ENCODE peak calls at places on chromosomes 7 and 10, in ten cellular contexts. One of them, this sample, is unnamed.

GRCh38 chr10:123995082-123995460 is 98.3 kb downstream of the CHST15 start:
- DNase-seq in K562: no peak
- DNase-seq in lower lobe of right lung: peak
- DNase-seq in left ventricle myocardium inferior: no peak
- DNase-seq in transverse colon: no peak
- DNase-seq in PC-9: no peak
- DNase-seq in HCT116: peak
- DNase-seq in right atrium auricular region: peak
- DNase-seq in dorsolateral prefrontal cortex: no peak
- DNase-seq in ovary: peak
- DNase-seq in this sample: no peak

GRCh38 chr7:76080211-76080610 is 32.3 kb downstream of the MDH2 start:
- DNase-seq in K562: no peak
- DNase-seq in lower lobe of right lung: no peak
- DNase-seq in left ventricle myocardium inferior: no peak
- DNase-seq in transverse colon: no peak
- DNase-seq in PC-9: no peak
- DNase-seq in HCT116: no peak
- DNase-seq in right atrium auricular region: no peak
- DNase-seq in dorsolateral prefrontal cortex: peak
- DNase-seq in ovary: no peak
- DNase-seq in this sample: no peak

GRCh38 chr7:22561895-22562593 is 62.1 kb upstream of the STEAP1B start:
- DNase-seq in K562: no peak
- DNase-seq in lower lobe of right lung: no peak
- DNase-seq in left ventricle myocardium inferior: no peak
- DNase-seq in transverse colon: no peak
- DNase-seq in PC-9: peak
- DNase-seq in HCT116: no peak
- DNase-seq in right atrium auricular region: peak
- DNase-seq in dorsolateral prefrontal cortex: no peak
- DNase-seq in ovary: no peak
- DNase-seq in this sample: no peak

GRCh38 chr10:79431891-79432831 is 13.3 kb downstream of the ZCCHC24 start:
- DNase-seq in K562: no peak
- DNase-seq in lower lobe of right lung: no peak
- DNase-seq in left ventricle myocardium inferior: no peak
- DNase-seq in transverse colon: no peak
- DNase-seq in PC-9: no peak
- DNase-seq in HCT116: no peak
- DNase-seq in right atrium auricular region: no peak
- DNase-seq in dorsolateral prefrontal cortex: no peak
- DNase-seq in ovary: peak
- DNase-seq in this sample: no peak

GRCh38 chr10:53003094-53003493 is 230.5 kb upstream of the MBL2 start:
- DNase-seq in K562: no peak
- DNase-seq in lower lobe of right lung: no peak
- DNase-seq in left ventricle myocardium inferior: no peak
- DNase-seq in transverse colon: no peak
- DNase-seq in PC-9: no peak
- DNase-seq in HCT116: no peak
- DNase-seq in right atrium auricular region: no peak
- DNase-seq in dorsolateral prefrontal cortex: no peak
- DNase-seq in ovary: no peak
- DNase-seq in this sample: peak

GRCh38 chr7:108135446-108136190 is 5.5 kb upstream of the LAMB4 start:
- DNase-seq in K562: no peak
- DNase-seq in lower lobe of right lung: peak
- DNase-seq in left ventricle myocardium inferior: no peak
- DNase-seq in transverse colon: no peak
- DNase-seq in PC-9: no peak
- DNase-seq in HCT116: no peak
- DNase-seq in right atrium auricular region: no peak
- DNase-seq in dorsolateral prefrontal cortex: no peak
- DNase-seq in ovary: no peak
- DNase-seq in this sample: no peak

GRCh38 chr7:16028651-16029050 is 342.2 kb upstream of the MEOX2 start:
- DNase-seq in K562: no peak
- DNase-seq in lower lobe of right lung: no peak
- DNase-seq in left ventricle myocardium inferior: no peak
- DNase-seq in transverse colon: no peak
- DNase-seq in PC-9: no peak
- DNase-seq in HCT116: no peak
- DNase-seq in right atrium auricular region: no peak
- DNase-seq in dorsolateral prefrontal cortex: no peak
- DNase-seq in ovary: no peak
- DNase-seq in this sample: no peak

GRCh38 chr7:151759591-151760042 is 117.3 kb downstream of the PRKAG2 start:
- DNase-seq in K562: peak
- DNase-seq in lower lobe of right lung: no peak
- DNase-seq in left ventricle myocardium inferior: peak
- DNase-seq in transverse colon: peak
- DNase-seq in PC-9: peak
- DNase-seq in HCT116: peak
- DNase-seq in right atrium auricular region: no peak
- DNase-seq in dorsolateral prefrontal cortex: peak
- DNase-seq in ovary: peak
- DNase-seq in this sample: no peak

GRCh38 chr10:42491001-42491592 is 147.3 kb downstream of the ZNF33B start:
- DNase-seq in K562: no peak
- DNase-seq in lower lobe of right lung: no peak
- DNase-seq in left ventricle myocardium inferior: no peak
- DNase-seq in transverse colon: no peak
- DNase-seq in PC-9: no peak
- DNase-seq in HCT116: no peak
- DNase-seq in right atrium auricular region: no peak
- DNase-seq in dorsolateral prefrontal cortex: no peak
- DNase-seq in ovary: no peak
- DNase-seq in this sample: peak

GRCh38 chr10:51389415-51390342 is 309.7 kb downstream of the CSTF2T start:
- DNase-seq in K562: peak
- DNase-seq in lower lobe of right lung: no peak
- DNase-seq in left ventricle myocardium inferior: peak
- DNase-seq in transverse colon: peak
- DNase-seq in PC-9: peak
- DNase-seq in HCT116: peak
- DNase-seq in right atrium auricular region: no peak
- DNase-seq in dorsolateral prefrontal cortex: no peak
- DNase-seq in ovary: peak
- DNase-seq in this sample: no peak

GRCh38 chr10:31808258-31809218 is 120.1 kb downstream of the ARHGAP12 start:
- DNase-seq in K562: peak
- DNase-seq in lower lobe of right lung: peak
- DNase-seq in left ventricle myocardium inferior: no peak
- DNase-seq in transverse colon: peak
- DNase-seq in PC-9: no peak
- DNase-seq in HCT116: peak
- DNase-seq in right atrium auricular region: peak
- DNase-seq in dorsolateral prefrontal cortex: no peak
- DNase-seq in ovary: peak
- DNase-seq in this sample: no peak

DNA sequence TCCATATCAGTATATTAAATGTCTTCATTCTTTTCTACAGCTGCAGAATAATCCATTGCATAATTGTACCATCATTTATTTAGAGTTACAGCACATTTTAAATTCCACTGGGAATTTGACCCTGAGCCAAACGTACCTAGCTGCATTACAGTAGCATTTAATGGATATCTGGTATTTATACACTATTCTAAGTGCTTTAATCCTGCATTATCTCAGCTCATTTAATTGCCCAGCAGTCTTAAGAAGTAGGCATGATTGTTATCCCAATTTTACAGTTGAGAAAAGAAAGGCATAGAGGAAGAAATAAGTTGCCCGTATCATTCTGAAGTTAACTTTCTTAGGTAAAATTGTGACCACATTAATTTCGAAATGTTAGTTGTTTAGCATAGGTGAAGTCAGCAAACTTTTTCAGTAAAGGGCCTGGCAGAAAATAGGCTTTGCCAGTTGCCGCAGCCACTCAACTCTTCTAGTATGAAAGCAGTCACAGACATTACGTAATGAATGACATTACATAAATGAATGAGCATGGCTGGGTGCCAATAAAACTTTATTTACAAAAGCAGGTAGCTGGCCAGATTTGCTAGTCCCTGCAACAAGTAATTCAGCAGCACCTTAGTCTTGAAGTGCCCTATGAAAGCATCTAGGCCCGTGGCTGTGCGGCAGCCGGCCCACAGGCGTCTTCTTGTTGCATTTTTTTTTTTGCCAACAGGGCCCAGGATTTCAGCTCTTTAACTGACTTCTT is 30.0 kb downstream of the GUSB start:
- DNase-seq in K562: no peak
- DNase-seq in lower lobe of right lung: peak
- DNase-seq in left ventricle myocardium inferior: no peak
- DNase-seq in transverse colon: no peak
- DNase-seq in PC-9: no peak
- DNase-seq in HCT116: no peak
- DNase-seq in right atrium auricular region: no peak
- DNase-seq in dorsolateral prefrontal cortex: no peak
- DNase-seq in ovary: no peak
- DNase-seq in this sample: peak
- H3K27ac ChIP-seq in K562: no peak
- H3K27ac ChIP-seq in lower lobe of right lung: peak
- H3K27ac ChIP-seq in left ventricle myocardium inferior: no peak
- H3K27ac ChIP-seq in transverse colon: no peak
- H3K27ac ChIP-seq in PC-9: peak
- H3K27ac ChIP-seq in HCT116: no peak
- H3K27ac ChIP-seq in right atrium auricular region: no peak
- H3K27ac ChIP-seq in dorsolateral prefrontal cortex: no peak
- H3K27ac ChIP-seq in ovary: no peak
- H3K27ac ChIP-seq in this sample: no peak

GRCh38 chr10:29634764-29635625 is at the start of gene SVIL:
- DNase-seq in K562: no peak
- DNase-seq in lower lobe of right lung: peak
- DNase-seq in left ventricle myocardium inferior: peak
- DNase-seq in transverse colon: peak
- DNase-seq in PC-9: no peak
- DNase-seq in HCT116: no peak
- DNase-seq in right atrium auricular region: peak
- DNase-seq in dorsolateral prefrontal cortex: no peak
- DNase-seq in ovary: peak
- DNase-seq in this sample: no peak

GRCh38 chr10:29631049-29631339 is 3.8 kb downstream of the SVIL start:
- DNase-seq in K562: no peak
- DNase-seq in lower lobe of right lung: no peak
- DNase-seq in left ventricle myocardium inferior: no peak
- DNase-seq in transverse colon: no peak
- DNase-seq in PC-9: no peak
- DNase-seq in HCT116: no peak
- DNase-seq in right atrium auricular region: no peak
- DNase-seq in dorsolateral prefrontal cortex: no peak
- DNase-seq in ovary: no peak
- DNase-seq in this sample: no peak

GRCh38 chr10:29635711-29636144 is 957 bp upstream of the SVIL start:
- DNase-seq in K562: no peak
- DNase-seq in lower lobe of right lung: no peak
- DNase-seq in left ventricle myocardium inferior: no peak
- DNase-seq in transverse colon: no peak
- DNase-seq in PC-9: no peak
- DNase-seq in HCT116: no peak
- DNase-seq in right atrium auricular region: no peak
- DNase-seq in dorsolateral prefrontal cortex: no peak
- DNase-seq in ovary: no peak
- DNase-seq in this sample: no peak

GRCh38 chr10:29636178-29636577 is 1.4 kb upstream of the SVIL start:
- DNase-seq in K562: no peak
- DNase-seq in lower lobe of right lung: no peak
- DNase-seq in left ventricle myocardium inferior: no peak
- DNase-seq in transverse colon: no peak
- DNase-seq in PC-9: no peak
- DNase-seq in HCT116: no peak
- DNase-seq in right atrium auricular region: no peak
- DNase-seq in dorsolateral prefrontal cortex: no peak
- DNase-seq in ovary: no peak
- DNase-seq in this sample: no peak

DNA sequence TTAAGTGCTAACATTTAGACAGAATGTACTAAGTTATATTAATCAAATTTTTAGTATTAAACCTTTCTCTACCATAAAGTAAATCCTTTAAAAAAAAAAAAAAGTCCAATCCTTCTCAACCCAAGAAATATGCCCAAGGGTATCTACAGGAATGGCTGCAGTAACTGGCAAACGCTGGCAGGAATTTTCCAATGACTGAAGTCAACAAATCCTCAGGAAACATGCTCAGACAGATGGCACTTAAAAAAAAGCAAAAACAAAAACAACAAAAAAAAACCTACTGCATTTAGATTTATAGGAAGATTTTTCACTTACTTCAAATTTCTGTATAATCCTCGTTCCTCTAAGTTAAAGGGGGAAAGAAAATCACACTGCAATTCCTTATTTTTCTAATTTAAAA is 666 bp downstream of the SVIL start:
- DNase-seq in K562: no peak
- DNase-seq in lower lobe of right lung: no peak
- DNase-seq in left ventricle myocardium inferior: no peak
- DNase-seq in transverse colon: no peak
- DNase-seq in PC-9: no peak
- DNase-seq in HCT116: no peak
- DNase-seq in right atrium auricular region: no peak
- DNase-seq in dorsolateral prefrontal cortex: no peak
- DNase-seq in ovary: no peak
- DNase-seq in this sample: no peak
- H3K27ac ChIP-seq in K562: no peak
- H3K27ac ChIP-seq in lower lobe of right lung: peak
- H3K27ac ChIP-seq in left ventricle myocardium inferior: peak
- H3K27ac ChIP-seq in transverse colon: peak
- H3K27ac ChIP-seq in PC-9: no peak
- H3K27ac ChIP-seq in HCT116: peak
- H3K27ac ChIP-seq in right atrium auricular region: peak
- H3K27ac ChIP-seq in dorsolateral prefrontal cortex: no peak
- H3K27ac ChIP-seq in ovary: peak
- H3K27ac ChIP-seq in this sample: peak

GRCh38 chr7:101754432-101755159 is 62.8 kb upstream of the CUX1 start:
- DNase-seq in K562: no peak
- DNase-seq in lower lobe of right lung: no peak
- DNase-seq in left ventricle myocardium inferior: no peak
- DNase-seq in transverse colon: no peak
- DNase-seq in PC-9: no peak
- DNase-seq in HCT116: no peak
- DNase-seq in right atrium auricular region: no peak
- DNase-seq in dorsolateral prefrontal cortex: no peak
- DNase-seq in ovary: no peak
- DNase-seq in this sample: no peak
- H3K27ac ChIP-seq in K562: no peak
- H3K27ac ChIP-seq in lower lobe of right lung: peak
- H3K27ac ChIP-seq in left ventricle myocardium inferior: peak
- H3K27ac ChIP-seq in transverse colon: no peak
- H3K27ac ChIP-seq in PC-9: no peak
- H3K27ac ChIP-seq in HCT116: no peak
- H3K27ac ChIP-seq in right atrium auricular region: no peak
- H3K27ac ChIP-seq in dorsolateral prefrontal cortex: no peak
- H3K27ac ChIP-seq in ovary: peak
- H3K27ac ChIP-seq in this sample: no peak

DNA sequence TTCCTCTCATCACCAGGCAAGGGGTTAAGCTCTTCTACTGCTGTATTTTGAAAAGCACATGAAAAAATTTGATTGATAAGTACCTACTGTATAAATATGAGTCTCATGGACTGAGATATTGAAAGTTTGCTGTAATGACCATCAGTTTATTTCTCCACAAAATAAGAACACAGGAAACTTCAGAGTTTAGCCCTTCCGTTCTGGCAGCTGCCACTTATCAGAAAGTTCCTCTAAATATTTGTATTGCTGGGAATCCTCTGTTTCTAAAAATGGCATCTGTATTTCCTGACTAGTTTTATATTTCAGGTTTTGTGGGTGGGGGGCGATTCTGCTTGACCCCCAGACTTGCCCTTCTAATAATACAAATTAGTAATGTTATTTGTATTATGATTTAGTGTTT is 92.0 kb downstream of the LYZL2 start:
- DNase-seq in K562: no peak
- DNase-seq in lower lobe of right lung: no peak
- DNase-seq in left ventricle myocardium inferior: no peak
- DNase-seq in transverse colon: no peak
- DNase-seq in PC-9: no peak
- DNase-seq in HCT116: no peak
- DNase-seq in right atrium auricular region: no peak
- DNase-seq in dorsolateral prefrontal cortex: no peak
- DNase-seq in ovary: no peak
- DNase-seq in this sample: no peak
- H3K27ac ChIP-seq in K562: no peak
- H3K27ac ChIP-seq in lower lobe of right lung: peak
- H3K27ac ChIP-seq in left ventricle myocardium inferior: peak
- H3K27ac ChIP-seq in transverse colon: peak
- H3K27ac ChIP-seq in PC-9: no peak
- H3K27ac ChIP-seq in HCT116: no peak
- H3K27ac ChIP-seq in right atrium auricular region: peak
- H3K27ac ChIP-seq in dorsolateral prefrontal cortex: no peak
- H3K27ac ChIP-seq in ovary: no peak
- H3K27ac ChIP-seq in this sample: no peak

This sample was measured in epithelial cell of prostate.